ENCODE peak calls at places on chromosomes 5 and 9, in four cellular contexts. S is fibroblast of pulmonary artery, V is SK-N-SH, M is suprapubic skin. I is an unnamed sample.
A peak's percentile ranks its signal among the peaks of the same experiment; 100 is the strongest.

GRCh38 chr5:112186401-112186990 is 232.6 kb downstream of the EPB41L4A start:
- DNase-seq in S (peak; percentile 65), V (peak; percentile 44), M (no peak), I (no peak)

GRCh38 chr5:147661576-147661975 is 121.0 kb downstream of the JAKMIP2 start:
- DNase-seq in S (peak; percentile 30), V (no peak), M (no peak), I (no peak)

GRCh38 chr5:103469288-103470065 is 93.1 kb downstream of the NUDT12 start:
- DNase-seq in S (peak; percentile 49), V (no peak), M (no peak), I (no peak)

GRCh38 chr5:142798099-142798768 is 28.1 kb downstream of the ARHGAP26 start:
- DNase-seq in S (no peak), V (no peak), M (no peak), I (no peak)

GRCh38 chr9:38015267-38015666 is 53.8 kb downstream of the SHB start:
- DNase-seq in S (no peak), V (no peak), M (no peak), I (no peak)

GRCh38 chr9:129609486-129610192 is 11.3 kb downstream of the C9orf50 start:
- DNase-seq in S (peak; percentile 42), V (peak; percentile 46), M (no peak), I (no peak)

GRCh38 chr9:81661339-81661738 is 28.0 kb downstream of the TLE1 start:
- DNase-seq in S (no peak), V (no peak), M (no peak), I (no peak)

GRCh38 chr9:88998911-88999310 is 7.6 kb downstream of the S1PR3 start:
- DNase-seq in S (peak; percentile 62), V (no peak), M (no peak), I (peak; percentile 70)

GRCh38 chr9:92378825-92379535 is 25.4 kb downstream of the OGN start:
- DNase-seq in S (no peak), V (no peak), M (no peak), I (no peak)

GRCh38 chr5:18091758-18092157 is 457.5 kb downstream of the TAF11L14 start:
- DNase-seq in S (no peak), V (no peak), M (no peak), I (no peak)

DNA sequence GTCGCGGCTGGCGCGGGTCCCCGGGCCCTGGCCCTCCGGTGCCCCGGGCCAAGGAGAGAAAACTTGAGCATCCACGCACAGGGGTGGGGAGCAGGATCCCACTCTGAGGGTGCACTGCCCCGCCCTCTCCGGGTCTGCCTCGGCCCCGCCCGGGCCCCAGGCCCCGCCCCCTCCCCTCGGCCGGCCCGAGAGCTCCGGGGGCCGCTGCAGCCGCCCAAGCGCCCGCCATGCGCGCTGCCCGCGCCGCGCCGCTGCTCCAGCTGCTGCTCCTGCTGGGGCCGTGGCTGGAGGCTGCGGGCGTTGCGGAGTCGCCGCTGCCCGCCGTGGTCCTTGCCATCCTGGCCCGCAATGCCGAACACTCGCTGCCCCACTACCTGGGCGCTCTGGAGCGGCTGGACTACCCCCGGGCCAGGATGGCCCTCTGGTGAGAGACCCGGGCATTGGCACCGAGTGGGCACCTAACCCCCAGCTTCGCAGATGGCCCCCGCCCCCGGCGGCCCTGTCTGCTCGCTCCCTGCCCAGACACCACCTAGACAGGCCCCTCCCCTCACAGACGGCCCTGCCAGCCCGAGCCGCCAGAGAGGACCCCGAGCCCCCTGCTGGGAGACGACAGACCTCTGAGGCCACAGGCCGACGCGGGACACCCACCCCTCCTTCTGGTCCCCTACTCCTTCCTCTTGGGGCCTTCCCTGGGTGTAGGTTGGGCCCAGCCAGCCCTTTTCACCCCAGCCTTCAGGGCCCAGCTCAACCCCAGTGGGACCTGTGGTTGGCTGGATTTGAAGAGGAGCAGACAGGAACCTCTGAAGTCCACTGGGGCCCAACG is at the start of gene CERCAM:
- DNase-seq in S (peak; percentile 39), V (peak; percentile 95), M (no peak), I (no peak)
- TF ChIP-seq CTCF in S (no peak), V (peak; percentile 32), M (no peak), I (no peak)

GRCh38 chr9:18605763-18606162 is 131.8 kb downstream of the ADAMTSL1 start:
- DNase-seq in S (peak; percentile 28), V (no peak), M (no peak), I (no peak)
- H3K4me3 ChIP-seq in S (no peak overlapping the region), V (no peak overlapping the region), M (no peak overlapping the region), I (no peak overlapping the region)

DNA sequence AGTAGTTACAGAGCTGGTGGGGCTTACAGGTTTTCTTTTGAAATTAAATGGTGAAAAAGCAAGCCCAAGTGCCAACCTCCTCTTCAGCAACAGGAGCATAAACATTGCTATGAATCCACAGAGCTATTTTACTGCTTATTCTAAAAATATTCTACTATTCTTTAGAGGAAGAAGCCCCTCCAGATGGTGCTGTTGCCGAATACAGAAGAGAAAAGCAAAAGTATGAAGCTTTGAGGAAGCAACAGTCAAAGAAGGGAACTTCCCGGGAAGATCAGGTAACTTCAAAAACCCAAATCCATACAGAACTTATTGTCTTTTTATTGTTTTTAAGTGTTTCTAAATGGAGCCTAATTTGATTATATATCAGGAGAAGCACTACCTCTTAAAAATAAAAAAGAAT is 202.8 kb downstream of the CWC27 start:
- DNase-seq in S (peak; percentile 47), V (no peak), M (no peak), I (no peak)
- TF ChIP-seq CTCF in S (peak; percentile 33), V (peak; percentile 18), M (no peak), I (no peak)

GRCh38 chr5:133366438-133366837 is 245.9 kb downstream of the FSTL4 start:
- DNase-seq in S (no peak), V (no peak), M (no peak), I (no peak)

GRCh38 chr5:133365326-133365725 is 247.0 kb downstream of the FSTL4 start:
- DNase-seq in S (no peak), V (peak; percentile 65), M (no peak), I (peak; percentile 69)

GRCh38 chr5:133364916-133365315 is 247.4 kb downstream of the FSTL4 start:
- DNase-seq in S (no peak), V (no peak), M (no peak), I (no peak)

GRCh38 chr5:133366966-133367365 is 245.4 kb downstream of the FSTL4 start:
- DNase-seq in S (no peak), V (no peak), M (no peak), I (no peak)

DNA sequence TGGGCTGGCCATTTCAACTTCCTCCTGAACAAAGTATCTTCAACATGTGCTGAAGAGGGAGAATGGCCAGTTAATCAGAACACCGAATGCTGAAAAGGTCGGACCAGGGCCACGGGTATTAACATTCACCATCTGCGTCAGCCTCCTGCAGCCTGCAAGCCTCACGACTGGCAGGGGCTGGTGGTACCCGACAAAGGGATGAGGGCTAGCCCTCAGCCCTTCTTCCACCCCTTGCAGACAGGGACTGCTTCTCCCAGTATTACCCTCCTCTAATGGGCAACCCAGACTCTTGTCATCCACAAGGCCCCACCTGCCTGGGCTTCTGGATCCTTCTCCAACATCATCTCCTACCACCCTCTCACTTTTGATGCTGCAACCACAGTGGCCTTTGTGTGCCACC is 246.6 kb downstream of the FSTL4 start:
- DNase-seq in S (no peak), V (no peak), M (no peak), I (peak; percentile 52)
- H3K4me3 ChIP-seq in S (no peak overlapping the region), V (no peak overlapping the region), M (no peak overlapping the region), I (no peak overlapping the region)

GRCh38 chr9:124479947-124480620 is 27.1 kb downstream of the NR5A1 start:
- DNase-seq in S (no peak), V (no peak), M (no peak), I (no peak)

GRCh38 chr9:124481115-124481514 is 26.1 kb downstream of the NR5A1 start:
- DNase-seq in S (no peak), V (no peak), M (no peak), I (no peak)

GRCh38 chr9:124479371-124479770 is 27.8 kb downstream of the NR5A1 start:
- DNase-seq in S (no peak), V (no peak), M (no peak), I (no peak)

GRCh38 chr9:124482431-124483031 is 24.7 kb downstream of the NR5A1 start:
- DNase-seq in S (no peak), V (peak; percentile 78), M (no peak), I (no peak)

GRCh38 chr9:124480621-124480981 is 26.6 kb downstream of the NR5A1 start:
- DNase-seq in S (peak; percentile 9), V (peak; percentile 80), M (no peak), I (no peak)
- TF ChIP-seq CTCF in S (peak; percentile 31), V (peak; percentile 41), M (no peak), I (no peak)

GRCh38 chr9:91192379-91192775 is 169.3 kb downstream of the AUH start:
- DNase-seq in S (no peak), V (no peak), M (no peak), I (no peak)
- H3K4me3 ChIP-seq in S (no peak overlapping the region), V (no peak overlapping the region), M (peak overlapping the region; percentile 38), I (no peak overlapping the region)

I was measured in vagina.